ENCODE peak calls at places on chromosomes 16 and 17, in six cellular contexts. E is iPS DF 6.9; L is BJ; R is stimulated activated CD8-positive, alpha-beta memory T cell treated with anti-CD3 and anti-CD28 coated beads, Interleukin-12 subunit alpha, Interleukin-12 subunit beta, amount 100 ng/mL, for 1 hour; T is tibial nerve; G is AML-193. F is an unnamed sample.

GRCh38 chr17:29210879-29211278 is 30.7 kb upstream of the MYO18A start:
- DNase-seq in E (no peak), T (no peak), G (no peak), R (no peak), L (no peak), F (no peak)

GRCh38 chr17:29613371-29613837 is 9.3 kb downstream of the CORO6 start:
- DNase-seq in R (peak; percentile 83), T (peak; percentile 95), E (no peak), G (no peak), L (no peak), F (no peak)

GRCh38 chr17:57597101-57597500 is 148.0 kb downstream of the CCDC182 start:
- DNase-seq in L (no peak), G (no peak), T (no peak), E (no peak), R (no peak), F (no peak)

GRCh38 chr16:71542377-71542776 is 16.2 kb downstream of the CHST4 start:
- DNase-seq in L (no peak), T (no peak), R (peak; percentile 15), G (peak; percentile 20), E (peak; percentile 75), F (peak; percentile 19)

GRCh38 chr16:14125030-14125681 is 54.0 kb downstream of the MRTFB start:
- DNase-seq in R (no peak), G (no peak), E (no peak), T (no peak), L (no peak), F (no peak)

GRCh38 chr16:3690470-3690918 is 26.8 kb downstream of the TRAP1 start:
- DNase-seq in T (peak; percentile 90), G (peak; percentile 46), R (peak; percentile 67), E (peak; percentile 50), L (peak; percentile 91), F (peak; percentile 76)

GRCh38 chr17:76273923-76274558 is 8.9 kb downstream of the UBALD2 start:
- DNase-seq in L (no peak), T (no peak), R (no peak), G (no peak), E (no peak), F (no peak)

GRCh38 chr17:1231456-1231855 is 38.8 kb upstream of the BHLHA9 start:
- DNase-seq in G (no peak), E (no peak), T (no peak), R (no peak), L (no peak), F (no peak)

GRCh38 chr17:82100502-82101298 is 2.7 kb upstream of the FASN start:
- DNase-seq in R (no peak), G (no peak), L (no peak), T (no peak), E (no peak), F (no peak)

GRCh38 chr16:88588754-88589153 is 18.6 kb downstream of the ZC3H18 start:
- DNase-seq in G (no peak), E (no peak), L (no peak), T (no peak), R (no peak), F (no peak)

GRCh38 chr16:88784074-88784855 is 755 bp downstream of the PIEZO1 start:
- DNase-seq in E (no peak), R (no peak), T (peak; percentile 57), L (no peak), G (peak; percentile 47), F (peak; percentile 36)

GRCh38 chr16:87556941-87557459 is 45.3 kb upstream of the JPH3 start:
- DNase-seq in E (no peak), G (no peak), T (no peak), L (no peak), R (no peak), F (no peak)

GRCh38 chr16:9318764-9319163 is 227.3 kb downstream of the HAPSTR1 start:
- DNase-seq in T (no peak), L (no peak), E (no peak), R (no peak), G (no peak), F (no peak)

GRCh38 chr16:19810817-19811731 is 73.6 kb downstream of the GPRC5B start:
- DNase-seq in E (no peak), L (peak; percentile 37), G (no peak), T (no peak), R (no peak), F (no peak)

GRCh38 chr17:17900615-17901520 is 64.1 kb upstream of the SREBF1 start:
- DNase-seq in R (no peak), T (peak; percentile 85), G (peak; percentile 61), E (no peak), L (peak; percentile 98), F (no peak)

GRCh38 chr16:52446076-52446475 is 100.9 kb downstream of the TOX3 start:
- DNase-seq in R (no peak), G (no peak), E (no peak), T (no peak), L (no peak), F (peak; percentile 71)

GRCh38 chr17:81665205-81666091 is 957 bp downstream of the OXLD1 start:
- DNase-seq in T (no peak), R (no peak), G (peak; percentile 37), E (no peak), L (no peak), F (no peak)

GRCh38 chr17:28544402-28545140 is 7.9 kb downstream of the UNC119 start:
- DNase-seq in T (no peak), R (no peak), L (no peak), E (no peak), G (no peak), F (no peak)

GRCh38 chr17:69640073-69640472 is 225.6 kb downstream of the MAP2K6 start:
- DNase-seq in L (no peak), G (no peak), R (no peak), E (no peak), T (no peak), F (no peak)

GRCh38 chr16:56013962-56014552 is 138.9 kb upstream of the CES5A start:
- DNase-seq in T (no peak), E (peak; percentile 37), L (no peak), G (no peak), R (peak; percentile 1), F (peak; percentile 18)

GRCh38 chr17:63426041-63426916 is 19.8 kb downstream of the CYB561 start:
- DNase-seq in T (no peak), E (no peak), R (no peak), G (no peak), L (no peak), F (no peak)

GRCh38 chr16:1706386-1707192 is 594 bp downstream of the MAPK8IP3 start:
- DNase-seq in G (no peak), T (no peak), R (peak; percentile 17), E (no peak), L (no peak), F (peak; percentile 77)

GRCh38 chr17:75250009-75250471 is 11.4 kb downstream of the GGA3 start:
- DNase-seq in G (no peak), R (peak; percentile 54), L (no peak), T (no peak), E (no peak), F (no peak)

GRCh38 chr17:42667088-42667951 is 8.2 kb downstream of the TUBG2 start:
- DNase-seq in L (no peak), T (no peak), G (no peak), R (no peak), E (no peak), F (no peak)

GRCh38 chr16:53098526-53099317 is 43.9 kb downstream of the CHD9 start:
- DNase-seq in T (peak; percentile 68), R (peak; percentile 16), G (peak; percentile 86), E (no peak), L (peak; percentile 65), F (no peak)

GRCh38 chr16:28210264-28210663 is 1.5 kb downstream of the XPO6 start:
- DNase-seq in G (no peak), T (no peak), R (no peak), L (no peak), E (no peak), F (no peak)

GRCh38 chr16:89295915-89296314 is 78.4 kb downstream of the ZNF778 start:
- DNase-seq in L (no peak), T (no peak), R (no peak), E (no peak), G (no peak), F (no peak)

GRCh38 chr17:4008082-4008435 is 43.8 kb upstream of the ATP2A3 start:
- DNase-seq in R (no peak), T (no peak), E (no peak), G (no peak), L (no peak), F (no peak)

GRCh38 chr17:67558740-67559380 is 158.9 kb upstream of the NOL11 start:
- DNase-seq in R (no peak), G (no peak), T (no peak), L (no peak), E (no peak), F (no peak)

GRCh38 chr16:81446318-81447275 is 2.0 kb downstream of the CMIP start:
- DNase-seq in E (no peak), G (no peak), R (no peak), L (no peak), T (no peak), F (peak; percentile 47)

GRCh38 chr17:40437095-40437732 is 6.0 kb upstream of the IGFBP4 start:
- DNase-seq in G (no peak), T (no peak), E (no peak), L (no peak), R (no peak), F (no peak)

GRCh38 chr17:78241277-78242023 is 10.0 kb downstream of the TMEM235 start:
- DNase-seq in R (no peak), L (no peak), T (no peak), E (no peak), G (no peak), F (peak; percentile 64)

F was measured in HAP-1.